ENCODE peak calls at places on chromosomes 7 and 10, in four cellular contexts. Z is dermis microvascular lymphatic vessel endothelial cell; Q is stimulated activated CD8-positive, alpha-beta memory T cell treated with anti-CD3 and anti-CD28 coated beads, Interleukin-7, amount 100 ng/mL, for 24 hours; V is skeletal muscle cell. G is an unnamed sample.

GRCh38 chr7:71131256-71131752 is 640 bp upstream of the GALNT17 start:
- DNase-seq in Z (no peak), Q (no peak), V (peak), G (no peak)

GRCh38 chr7:47103498-47104205 is 478.3 kb downstream of the TNS3 start:
- DNase-seq in Z (no peak), Q (no peak), V (no peak), G (no peak)

GRCh38 chr10:35274511-35275060 is 61.7 kb upstream of the CCNY start:
- DNase-seq in Z (no peak), Q (no peak), V (no peak), G (no peak)

GRCh38 chr10:12308976-12309375 is 40.4 kb upstream of the CAMK1D start:
- DNase-seq in Z (no peak), Q (no peak), V (no peak), G (no peak)

GRCh38 chr7:54932818-54933543 is 85.8 kb upstream of the EGFR start:
- DNase-seq in Z (peak), Q (no peak), V (peak), G (peak)

GRCh38 chr7:136966825-136967224 is 98.4 kb downstream of the CHRM2 start:
- DNase-seq in Z (no peak), Q (no peak), V (no peak), G (no peak)

GRCh38 chr7:121045090-121045489 is 56.6 kb downstream of the CPED1 start:
- DNase-seq in Z (no peak), Q (no peak), V (no peak), G (no peak)

GRCh38 chr10:48993627-48994026 is 54.0 kb upstream of the LRRC18 start:
- DNase-seq in Z (no peak), Q (no peak), V (no peak), G (no peak)

GRCh38 chr10:78718032-78718572 is 350.7 kb upstream of the ZMIZ1 start:
- DNase-seq in Z (no peak), Q (no peak), V (no peak), G (no peak)

G was measured in RWPE1.